ENCODE peak calls at places on chromosomes 3 and 15, in seven cellular contexts. X, F, G, C, Q, P and Z are unnamed samples.

GRCh38 chr3:22887664-22888291 is 315.3 kb upstream of the UBE2E2 start:
- DNase-seq in X (peak), F (peak), G (peak), C (peak), Q (peak), P (no peak), Z (peak)

GRCh38 chr3:173892547-173892946 is 495.0 kb downstream of the NLGN1 start:
- DNase-seq in X (peak), F (no peak), G (no peak), C (no peak), Q (no peak), P (no peak), Z (no peak)

GRCh38 chr3:68972358-68972979 is 40.1 kb upstream of the TAFA4 start:
- DNase-seq in X (peak), F (peak), G (peak), C (peak), Q (peak), P (peak), Z (peak)

GRCh38 chr3:180657094-180657493 is 22.2 kb downstream of the CCDC39 start:
- DNase-seq in X (no peak), F (no peak), G (no peak), C (no peak), Q (no peak), P (no peak), Z (no peak)

GRCh38 chr15:90037961-90038633 is 37.0 kb downstream of the ZNF710 start:
- DNase-seq in X (peak), F (no peak), G (no peak), C (peak), Q (no peak), P (no peak), Z (peak)

GRCh38 chr15:55703873-55704285 is 39.1 kb downstream of the PRTG start:
- DNase-seq in X (no peak), F (no peak), G (no peak), C (no peak), Q (no peak), P (no peak), Z (no peak)

GRCh38 chr3:160195106-160195505 is 30.1 kb upstream of the C3orf80 start:
- DNase-seq in X (no peak), F (no peak), G (no peak), C (no peak), Q (no peak), P (no peak), Z (no peak)

GRCh38 chr3:177944228-177944661 is 592.0 kb upstream of the KCNMB2 start:
- DNase-seq in X (no peak), F (no peak), G (no peak), C (no peak), Q (no peak), P (no peak), Z (no peak)

GRCh38 chr3:159818399-159818798 is 170.2 kb upstream of the IL12A start:
- DNase-seq in X (no peak), F (peak), G (no peak), C (no peak), Q (peak), P (peak), Z (no peak)

GRCh38 chr15:47773163-47773562 is 55.9 kb downstream of the SEMA6D start:
- DNase-seq in X (no peak), F (no peak), G (no peak), C (no peak), Q (no peak), P (no peak), Z (no peak)

GRCh38 chr3:63689285-63689684 is 36.8 kb downstream of the SNTN start:
- DNase-seq in X (no peak), F (no peak), G (no peak), C (no peak), Q (no peak), P (no peak), Z (no peak)

GRCh38 chr3:107064445-107065060 is 312.7 kb upstream of the CCDC54 start:
- DNase-seq in X (peak), F (peak), G (peak), C (peak), Q (peak), P (peak), Z (peak)

GRCh38 chr15:42727740-42728355 is 9.1 kb downstream of the CDAN1 start:
- DNase-seq in X (no peak), F (no peak), G (no peak), C (peak), Q (no peak), P (peak), Z (no peak)

GRCh38 chr3:158918008-158918407 is 116.2 kb downstream of the MFSD1 start:
- DNase-seq in X (peak), F (peak), G (peak), C (peak), Q (peak), P (peak), Z (peak)

GRCh38 chr15:62390793-62391543 is 225.9 kb upstream of the C2CD4B start:
- DNase-seq in X (peak), F (peak), G (no peak), C (peak), Q (peak), P (peak), Z (peak)

GRCh38 chr3:2771711-2772110 is 338.5 kb downstream of the IL5RA start:
- DNase-seq in X (no peak), F (no peak), G (no peak), C (no peak), Q (no peak), P (no peak), Z (no peak)

GRCh38 chr3:56415672-56416071 is 52.6 kb downstream of the ERC2 start:
- DNase-seq in X (peak), F (no peak), G (no peak), C (no peak), Q (no peak), P (no peak), Z (no peak)

GRCh38 chr15:71725215-71725955 is 85.0 kb upstream of the NR2E3 start:
- DNase-seq in X (peak), F (no peak), G (no peak), C (no peak), Q (no peak), P (no peak), Z (no peak)

GRCh38 chr3:73716418-73716817 is 91.7 kb upstream of the PDZRN3 start:
- DNase-seq in X (peak), F (no peak), G (no peak), C (no peak), Q (no peak), P (no peak), Z (no peak)

GRCh38 chr15:89665449-89666146 is 10.3 kb upstream of the KIF7 start:
- DNase-seq in X (peak), F (peak), G (no peak), C (peak), Q (peak), P (peak), Z (peak)

GRCh38 chr3:131033480-131034080 is 6.9 kb downstream of the NEK11 start:
- DNase-seq in X (peak), F (peak), G (peak), C (peak), Q (peak), P (peak), Z (peak)

GRCh38 chr15:35299059-35299735 is 214.1 kb upstream of the NANOGP8 start:
- DNase-seq in X (no peak), F (no peak), G (no peak), C (no peak), Q (no peak), P (no peak), Z (no peak)

GRCh38 chr15:61227269-61228024 is 1.7 kb downstream of the RORA start:
- DNase-seq in X (peak), F (peak), G (no peak), C (peak), Q (peak), P (peak), Z (no peak)

GRCh38 chr3:182702216-182702615 is 91.1 kb upstream of the ATP11B start:
- DNase-seq in X (no peak), F (no peak), G (no peak), C (no peak), Q (no peak), P (no peak), Z (no peak)

GRCh38 chr3:77320514-77320913 is 280.6 kb downstream of the ROBO2 start:
- DNase-seq in X (peak), F (peak), G (peak), C (peak), Q (peak), P (peak), Z (peak)

GRCh38 chr15:100812802-100813201 is 66.8 kb upstream of the ALDH1A3 start:
- DNase-seq in X (no peak), F (no peak), G (no peak), C (no peak), Q (no peak), P (no peak), Z (no peak)

GRCh38 chr3:175716451-175716850 is 857.3 kb downstream of the NAALADL2 start:
- DNase-seq in X (peak), F (no peak), G (no peak), C (no peak), Q (no peak), P (no peak), Z (no peak)

GRCh38 chr15:24823473-24823872 is 131.3 kb upstream of the SNRPN start:
- DNase-seq in X (no peak), F (peak), G (no peak), C (peak), Q (peak), P (peak), Z (no peak)

GRCh38 chr3:35778201-35778600 is 138.9 kb downstream of the ARPP21 start:
- DNase-seq in X (no peak), F (peak), G (no peak), C (peak), Q (peak), P (no peak), Z (no peak)

GRCh38 chr3:177618873-177619771 is 421.8 kb upstream of the TBL1XR1 start:
- DNase-seq in X (peak), F (no peak), G (no peak), C (no peak), Q (no peak), P (no peak), Z (no peak)

GRCh38 chr15:22224241-22224671 is 143.9 kb downstream of the OR4M2 start:
- DNase-seq in X (no peak), F (no peak), G (no peak), C (no peak), Q (no peak), P (no peak), Z (peak)

GRCh38 chr15:92636950-92637481 is 18.6 kb downstream of the FAM174B start:
- DNase-seq in X (no peak), F (no peak), G (peak), C (no peak), Q (peak), P (peak), Z (peak)

GRCh38 chr3:29283739-29284138 is 2.9 kb downstream of the RBMS3 start:
- DNase-seq in X (no peak), F (no peak), G (no peak), C (no peak), Q (no peak), P (no peak), Z (no peak)
- H3K4me3 ChIP-seq in X (peak), F (no peak), G (no peak), C (peak), Q (peak), P (peak), Z (no peak)

DNA sequence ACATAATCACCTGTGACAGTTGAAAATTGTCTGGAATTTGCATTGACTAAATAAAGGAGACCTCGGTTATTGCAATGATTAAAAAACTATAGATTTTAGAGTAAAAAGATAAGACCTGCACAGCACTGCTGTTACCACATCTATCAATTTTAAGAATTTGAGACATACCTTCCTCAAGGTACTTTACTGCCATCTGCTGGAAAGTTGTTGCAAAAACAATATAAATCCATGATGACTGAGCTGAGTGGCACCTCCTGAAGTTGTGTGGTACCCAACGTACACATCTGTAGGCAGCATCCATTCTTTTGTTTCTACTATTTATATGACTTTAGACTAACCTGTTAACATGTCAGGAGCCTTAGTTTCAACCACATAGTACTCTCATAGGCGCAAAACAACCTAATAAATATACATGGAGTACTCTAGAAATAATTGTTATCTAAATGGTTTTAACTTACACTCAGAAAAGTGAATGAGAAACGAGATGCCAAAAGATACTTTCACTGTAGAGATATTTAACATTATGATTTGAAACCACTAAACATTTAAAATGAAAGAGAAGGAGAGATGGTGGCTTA is 106.7 kb downstream of the GHSR start:
- DNase-seq in X (peak), F (peak), G (peak), C (peak), Q (peak), P (peak), Z (peak)
- TF ChIP-seq EZH2phosphoT487 in X (no peak), F (no peak), G (no peak), C (no peak), Q (no peak), P (no peak), Z (no peak)

GRCh38 chr3:115626006-115626409 is 2.7 kb downstream of the GAP43 start:
- DNase-seq in X (no peak), F (no peak), G (no peak), C (no peak), Q (peak), P (no peak), Z (no peak)

GRCh38 chr3:115626711-115627110 is 3.4 kb downstream of the GAP43 start:
- DNase-seq in X (no peak), F (peak), G (no peak), C (no peak), Q (peak), P (no peak), Z (no peak)

GRCh38 chr3:115630850-115631249 is 7.5 kb downstream of the GAP43 start:
- DNase-seq in X (no peak), F (no peak), G (no peak), C (no peak), Q (no peak), P (no peak), Z (no peak)

GRCh38 chr3:115627180-115628074 is 4.1 kb downstream of the GAP43 start:
- DNase-seq in X (no peak), F (peak), G (no peak), C (no peak), Q (peak), P (no peak), Z (peak)

DNA sequence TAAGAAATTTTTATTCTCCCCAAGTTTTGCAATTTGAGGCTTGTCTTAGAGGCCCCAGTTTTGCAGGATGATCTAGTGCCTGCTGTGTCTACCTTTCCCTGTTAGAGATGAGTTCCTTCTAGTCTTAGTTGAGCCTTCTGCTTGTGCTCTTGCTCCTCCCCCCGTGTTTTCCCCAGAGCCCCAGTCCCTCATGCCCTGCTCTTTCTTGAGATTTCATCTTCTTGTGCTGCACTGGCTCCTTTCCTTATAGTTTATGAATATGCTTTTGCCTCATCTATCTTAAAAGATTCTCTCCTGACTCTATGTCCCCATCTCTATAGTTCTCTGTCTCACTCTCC is 4.7 kb downstream of the GAP43 start:
- DNase-seq in X (no peak), F (no peak), G (no peak), C (no peak), Q (no peak), P (no peak), Z (peak)
- H3K4me3 ChIP-seq in X (no peak), F (no peak), G (no peak), C (no peak), Q (no peak), P (no peak), Z (peak)

GRCh38 chr3:39499651-39500273 is 32.3 kb downstream of the MOBP start:
- DNase-seq in X (no peak), F (no peak), G (no peak), C (no peak), Q (no peak), P (no peak), Z (no peak)
- TF ChIP-seq EZH2phosphoT487 in X (no peak), F (no peak), G (no peak), C (no peak), Q (no peak), P (no peak), Z (no peak)